ENCODE peak calls at places on chromosomes 3 and 15, in four cellular contexts. K is AG04450, F is choroid plexus epithelial cell, W is transverse colon. M is an unnamed sample.

GRCh38 chr3:108296239-108296638 is at the start of gene HHLA2:
- DNase-seq in W (no peak), F (no peak), K (no peak), M (no peak)

GRCh38 chr3:39473452-39474125 is 6.1 kb downstream of the MOBP start:
- DNase-seq in W (no peak), K (no peak), F (no peak), M (no peak)

GRCh38 chr3:122890077-122890484 is 95.2 kb downstream of the SLC49A4 start:
- DNase-seq in F (peak; percentile 87), W (peak; percentile 16), K (peak; percentile 4), M (peak; percentile 76)

GRCh38 chr15:80694624-80695098 is 449 bp upstream of the ABHD17C start:
- DNase-seq in F (peak; percentile 44), K (no peak), W (peak; percentile 59), M (peak; percentile 56)

GRCh38 chr3:186277268-186277909 is 84.6 kb downstream of the DGKG start:
- DNase-seq in F (peak; percentile 87), K (peak; percentile 37), W (no peak), M (peak; percentile 79)

GRCh38 chr3:78893161-78893560 is 874.6 kb downstream of the ROBO1 start:
- DNase-seq in K (no peak), F (no peak), W (no peak), M (no peak)

GRCh38 chr3:64798316-64798715 is 110.5 kb upstream of the ADAMTS9 start:
- DNase-seq in F (no peak), W (no peak), K (no peak), M (no peak)

GRCh38 chr15:29822685-29823459 is 604 bp upstream of the TJP1 start:
- DNase-seq in K (peak; percentile 48), F (peak; percentile 84), W (peak; percentile 72), M (peak; percentile 79)

GRCh38 chr15:78264304-78265136 is at the start of gene DNAJA4:
- DNase-seq in W (peak; percentile 63), F (peak; percentile 52), K (no peak), M (peak; percentile 38)

GRCh38 chr3:194488007-194488742 is 1.4 kb upstream of the ATP13A3 start:
- DNase-seq in F (no peak), W (no peak), K (no peak), M (peak; percentile 91)

GRCh38 chr3:80733522-80734176 is 965.9 kb upstream of the ROBO1 start:
- DNase-seq in F (peak; percentile 91), K (no peak), W (peak; percentile 65), M (peak; percentile 95)

GRCh38 chr3:129184396-129184656 is 630 bp upstream of the CNBP start:
- DNase-seq in K (no peak), F (peak; percentile 34), W (peak; percentile 26), M (peak; percentile 24)

GRCh38 chr15:70280781-70281180 is 183.1 kb upstream of the TLE3 start:
- DNase-seq in W (peak; percentile 1), K (no peak), F (no peak), M (no peak)

GRCh38 chr3:187025254-187025655 is 94.9 kb downstream of the ST6GAL1 start:
- DNase-seq in W (no peak), K (no peak), F (no peak), M (no peak)

GRCh38 chr3:10023587-10024310 is 2.5 kb upstream of the FANCD2 start:
- DNase-seq in W (no peak), K (peak; percentile 65), F (peak; percentile 88), M (peak; percentile 89)

GRCh38 chr3:10021856-10022775 is 4.1 kb upstream of the FANCD2 start:
- DNase-seq in K (no peak), W (no peak), F (no peak), M (no peak)

GRCh38 chr3:10025205-10026083 is 793 bp upstream of the FANCD2 start:
- DNase-seq in W (no peak), K (no peak), F (no peak), M (no peak)

GRCh38 chr3:10026084-10026890 is at the start of gene FANCD2:
- DNase-seq in W (peak; percentile 92), K (peak; percentile 55), F (peak; percentile 88), M (peak; percentile 89)
- TF ChIP-seq CTCF in W (no peak), K (no peak), F (no peak), M (no peak)

GRCh38 chr15:69031013-69032001 is 16.8 kb downstream of the NOX5 start:
- DNase-seq in K (no peak), F (peak; percentile 62), W (peak; percentile 55), M (peak; percentile 36)
- H3K4me3 ChIP-seq in K (peak overlapping the region; percentile 44), F (peak overlapping the region; percentile 45), W (peak overlapping the region; percentile 25), M (peak overlapping the region; percentile 21)

DNA sequence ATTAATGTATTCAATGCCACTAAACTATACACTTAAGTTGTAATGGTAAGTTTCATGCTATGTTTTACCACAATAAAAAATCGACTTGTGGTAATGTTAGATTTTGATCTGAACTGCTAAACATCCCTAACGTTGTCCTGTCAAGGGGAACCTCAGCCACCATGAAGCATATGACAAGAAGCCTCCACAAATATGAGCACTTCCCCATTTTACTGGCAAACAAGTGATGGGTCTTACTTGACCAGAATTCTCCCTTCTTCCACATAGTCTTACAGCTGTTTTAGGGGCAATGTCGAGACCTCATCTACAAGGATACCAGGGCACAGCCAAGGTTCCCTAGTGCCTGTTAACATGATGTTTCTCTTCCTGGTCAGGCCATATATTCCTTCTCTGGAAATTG is 124.3 kb upstream of the ABI3BP start:
- DNase-seq in K (no peak), F (no peak), W (no peak), M (no peak)
- TF ChIP-seq CTCF in K (no peak), F (no peak), W (no peak), M (no peak)

GRCh38 chr3:57890874-57891273 is 117.3 kb upstream of the FLNB start:
- DNase-seq in W (no peak), K (no peak), F (peak; percentile 53), M (peak; percentile 33)
- H3K4me3 ChIP-seq in W (peak overlapping the region; percentile 24), K (no peak overlapping the region), F (no peak overlapping the region), M (no peak overlapping the region)

GRCh38 chr3:142022381-142022780 is 127.0 kb downstream of the TFDP2 start:
- DNase-seq in W (no peak), F (peak; percentile 63), K (no peak), M (peak; percentile 7)
- TF ChIP-seq CTCF in W (no peak), F (no peak), K (no peak), M (no peak)

DNA sequence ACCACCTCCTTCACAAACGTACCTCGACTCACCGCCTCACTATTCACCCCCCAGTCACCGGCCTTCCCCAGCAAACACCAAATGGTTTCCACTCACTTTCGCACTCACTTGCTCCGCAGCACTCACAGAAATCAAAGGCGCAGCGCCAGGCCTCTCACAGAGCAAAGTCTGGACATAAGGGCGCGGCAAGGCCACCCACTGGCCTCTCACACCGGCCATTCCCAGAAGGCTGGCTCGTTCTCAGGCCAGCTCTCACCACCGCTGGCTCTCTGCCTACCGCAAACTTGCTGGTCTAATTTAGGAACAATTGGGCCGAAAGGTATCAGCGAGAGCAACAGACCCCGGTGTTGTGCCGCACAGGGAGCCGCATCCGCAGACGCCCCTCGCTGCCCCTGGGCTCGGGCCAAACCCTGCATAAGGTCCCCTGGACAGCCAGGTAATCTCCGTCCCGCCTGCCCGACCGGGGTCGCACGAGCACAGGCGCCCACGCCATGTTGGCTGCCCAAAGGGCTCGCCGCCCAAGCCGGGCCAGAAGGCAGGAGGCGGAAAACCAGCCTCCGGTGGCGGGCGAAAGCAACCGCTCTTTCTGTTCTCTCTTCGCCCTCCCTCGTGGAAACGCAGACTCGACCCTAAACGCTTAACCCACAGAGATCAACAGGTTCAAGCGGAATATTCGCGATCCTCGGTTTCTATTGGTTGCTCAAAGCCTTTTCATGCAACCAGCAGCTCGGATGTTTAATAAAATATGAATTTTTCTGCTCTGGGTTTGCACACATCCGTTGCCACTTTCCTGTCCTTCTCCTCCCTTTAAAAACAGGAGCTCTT is 2.9 kb downstream of the SHOX2 start:
- DNase-seq in F (no peak), W (peak; percentile 55), K (no peak), M (no peak)
- H3K4me3 ChIP-seq in F (no peak overlapping the region), W (no peak overlapping the region), K (no peak overlapping the region), M (peak overlapping the region; percentile 33)

GRCh38 chr3:28800203-28800602 is 451.6 kb upstream of the AZI2 start:
- DNase-seq in W (no peak), K (no peak), F (no peak), M (no peak)

DNA sequence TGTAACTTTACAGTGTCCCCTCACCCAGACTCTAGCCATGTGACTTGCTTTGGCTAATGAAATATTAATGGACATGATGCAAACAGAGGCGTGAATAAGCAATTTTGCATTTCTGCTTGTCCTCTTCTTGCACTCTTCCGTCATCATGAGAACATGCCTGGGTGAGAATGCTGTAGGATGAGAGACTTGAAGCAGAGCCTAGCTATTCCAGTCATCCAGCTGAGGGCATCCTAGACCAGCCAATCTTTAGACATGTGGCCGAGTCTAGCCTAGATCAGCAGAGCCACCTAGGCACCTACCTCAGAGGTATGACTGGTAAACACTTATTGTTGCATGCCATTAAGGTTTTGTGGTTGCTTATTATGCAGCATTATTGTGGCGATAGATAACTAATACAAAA is 450.5 kb upstream of the AZI2 start:
- DNase-seq in K (no peak), W (no peak), F (peak; percentile 13), M (peak; percentile 31)
- TF ChIP-seq CTCF in K (no peak), W (no peak), F (peak; percentile 14), M (peak; percentile 8)

DNA sequence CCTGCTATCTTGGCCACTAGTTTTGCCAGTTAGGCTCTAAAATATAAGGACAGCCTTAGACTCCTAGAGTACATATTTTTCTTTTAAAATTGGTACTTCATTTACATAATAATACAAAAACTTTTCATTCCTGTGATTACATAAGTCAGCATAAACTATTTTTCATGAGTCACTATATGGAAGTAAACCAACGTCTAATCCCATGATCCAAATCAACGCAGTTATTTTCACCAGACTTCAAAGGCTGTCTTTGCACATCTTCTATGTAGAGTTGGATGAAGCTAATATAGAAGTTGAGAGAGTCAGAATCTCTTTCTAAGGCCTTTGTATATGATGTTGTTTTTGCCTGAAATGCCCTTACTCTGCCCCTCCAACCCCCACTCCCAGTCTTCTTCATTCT is 7.6 kb upstream of the MFSD1 start:
- DNase-seq in F (no peak), W (no peak), K (no peak), M (no peak)
- H3K4me3 ChIP-seq in F (no peak overlapping the region), W (no peak overlapping the region), K (no peak overlapping the region), M (no peak overlapping the region)

GRCh38 chr3:26963356-26963742 is 340.8 kb downstream of the LRRC3B start:
- DNase-seq in W (no peak), F (no peak), K (no peak), M (no peak)
- TF ChIP-seq CTCF in W (no peak), F (no peak), K (no peak), M (no peak)

GRCh38 chr3:181715601-181716340 is 4.0 kb downstream of the SOX2 start:
- DNase-seq in F (no peak), W (no peak), K (no peak), M (no peak)
- H3K4me3 ChIP-seq in F (no peak overlapping the region), W (no peak overlapping the region), K (no peak overlapping the region), M (no peak overlapping the region)

M was measured in fibroblast of pulmonary artery.